ENCODE peak calls at places on chromosomes 1 and 21, in seven cellular contexts. P is cardiac muscle cell, M is Panc1, H is fibroblast of lung, S is uterus, K is body of pancreas, I is tibial nerve. Q is an unnamed sample.

GRCh38 chr1:180905927-180906326 is 6.8 kb upstream of the KIAA1614 start:
- DNase-seq in P (no peak), M (no peak), H (no peak), S (no peak), K (no peak), I (no peak), Q (no peak)

GRCh38 chr1:6592441-6592840 is 10.2 kb downstream of the KLHL21 start:
- DNase-seq in P (no peak), M (no peak), H (no peak), S (no peak), K (no peak), I (no peak), Q (no peak)

GRCh38 chr21:30044447-30045064 is 104.8 kb upstream of the GRIK1 start:
- DNase-seq in P (peak), M (peak), H (peak), S (no peak), K (peak), I (no peak), Q (no peak)

GRCh38 chr1:38190978-38191377 is 144.4 kb upstream of the POU3F1 start:
- DNase-seq in P (no peak), M (no peak), H (no peak), S (no peak), K (no peak), I (no peak), Q (no peak)

GRCh38 chr1:228035844-228036243 is 29.0 kb downstream of the WNT3A start:
- DNase-seq in P (no peak), M (no peak), H (no peak), S (no peak), K (no peak), I (no peak), Q (no peak)

GRCh38 chr21:43645414-43645891 is 13.8 kb downstream of the HSF2BP start:
- DNase-seq in P (peak), M (peak), H (peak), S (peak), K (peak), I (no peak), Q (no peak)

GRCh38 chr1:196400478-196401453 is 207.5 kb downstream of the KCNT2 start:
- DNase-seq in P (peak), M (no peak), H (peak), S (peak), K (peak), I (peak), Q (no peak)

GRCh38 chr1:232856556-232856955 is 51.3 kb downstream of the MAP10 start:
- DNase-seq in P (no peak), M (no peak), H (no peak), S (no peak), K (no peak), I (no peak), Q (no peak)

GRCh38 chr1:24383381-24383940 is 30.1 kb downstream of the STPG1 start:
- DNase-seq in P (no peak), M (no peak), H (no peak), S (no peak), K (no peak), I (no peak), Q (no peak)

GRCh38 chr1:209485759-209486158 is 97.8 kb upstream of the CAMK1G start:
- DNase-seq in P (no peak), M (no peak), H (no peak), S (no peak), K (no peak), I (no peak), Q (no peak)

GRCh38 chr1:179017383-179018326 is 8.0 kb upstream of the FAM20B start:
- DNase-seq in P (peak), M (no peak), H (peak), S (no peak), K (no peak), I (no peak), Q (no peak)

GRCh38 chr1:226685196-226685820 is 53.8 kb downstream of the ITPKB start:
- DNase-seq in P (no peak), M (no peak), H (no peak), S (no peak), K (no peak), I (no peak), Q (no peak)

DNA sequence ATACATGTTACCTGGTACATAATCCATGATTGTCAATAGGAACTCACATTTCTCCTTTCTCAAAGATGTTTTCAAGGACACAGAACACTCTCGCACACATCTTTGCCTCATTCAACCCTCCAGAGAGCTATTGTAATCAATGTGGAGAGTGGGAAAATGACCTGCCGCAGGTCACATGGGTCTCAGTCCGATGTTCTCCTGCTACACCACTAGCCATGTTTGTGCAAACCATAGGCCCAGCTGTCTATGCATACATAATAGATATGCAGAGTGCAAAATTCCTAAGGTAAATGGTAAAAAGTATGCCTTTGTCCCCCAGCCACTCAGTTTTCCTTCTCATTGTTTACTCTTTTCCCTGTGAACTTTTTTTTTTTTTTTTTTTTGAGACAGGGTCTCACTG is 89.2 kb downstream of the ADSS2 start:
- DNase-seq in P (no peak), M (no peak), H (no peak), S (no peak), K (no peak), I (no peak), Q (no peak)
- H3K27ac ChIP-seq in P (peak), M (no peak), H (no peak), S (no peak), K (no peak), I (no peak), Q (no peak)

GRCh38 chr1:231626535-231626950 is at the start of gene DISC1:
- DNase-seq in P (peak), M (no peak), H (peak), S (peak), K (peak), I (peak), Q (peak)
- H3K27ac ChIP-seq in P (no peak), M (no peak), H (no peak), S (peak), K (peak), I (peak), Q (peak)

DNA sequence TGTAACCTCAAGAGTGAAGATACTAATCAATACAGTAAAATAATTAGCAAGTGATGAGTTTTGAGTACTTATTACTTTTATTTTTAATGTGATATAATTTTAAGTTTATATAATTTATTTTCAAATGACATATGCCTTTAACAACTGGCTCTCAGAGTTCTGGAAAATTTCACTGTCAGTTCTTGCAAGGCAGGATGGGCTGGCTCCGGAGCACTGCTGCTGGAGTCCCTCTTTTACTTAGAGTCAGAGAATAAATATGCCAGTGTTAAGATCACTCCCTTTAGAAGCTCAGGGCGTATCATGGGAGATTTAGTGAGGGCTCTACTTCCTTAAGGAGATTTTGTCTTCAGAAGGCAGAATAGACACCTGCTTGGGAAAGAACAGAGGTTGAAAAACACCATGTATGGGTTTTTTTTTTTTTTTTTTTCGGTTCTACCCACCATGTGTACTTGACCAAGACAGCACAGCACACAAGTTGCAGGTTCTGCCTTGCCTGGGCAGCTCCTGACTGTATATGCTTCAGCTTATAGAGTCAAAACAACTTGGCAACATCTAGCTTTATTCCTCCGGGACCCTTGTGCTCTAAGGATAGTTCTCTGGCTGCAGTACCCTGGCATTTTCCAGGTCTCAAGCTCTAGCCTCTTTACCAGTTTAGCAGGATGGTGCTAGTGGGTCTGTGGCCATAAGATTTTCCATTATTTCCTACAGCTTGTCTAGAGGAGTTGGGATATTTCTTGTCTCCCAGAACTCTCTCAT is 29.7 kb upstream of the FMOD start:
- DNase-seq in P (no peak), M (no peak), H (no peak), S (no peak), K (no peak), I (no peak), Q (no peak)
- H3K27ac ChIP-seq in P (no peak), M (no peak), H (no peak), S (peak), K (no peak), I (no peak), Q (no peak)

GRCh38 chr1:36654586-36654985 is 171.9 kb upstream of the CSF3R start:
- DNase-seq in P (no peak), M (no peak), H (no peak), S (no peak), K (no peak), I (no peak), Q (no peak)

GRCh38 chr1:36651176-36651910 is 168.6 kb upstream of the CSF3R start:
- DNase-seq in P (no peak), M (no peak), H (no peak), S (no peak), K (no peak), I (no peak), Q (no peak)

GRCh38 chr1:36653850-36654249 is 171.1 kb upstream of the CSF3R start:
- DNase-seq in P (peak), M (no peak), H (peak), S (no peak), K (peak), I (peak), Q (peak)

GRCh38 chr1:36652011-36652410 is 169.3 kb upstream of the CSF3R start:
- DNase-seq in P (no peak), M (no peak), H (no peak), S (no peak), K (no peak), I (no peak), Q (no peak)

DNA sequence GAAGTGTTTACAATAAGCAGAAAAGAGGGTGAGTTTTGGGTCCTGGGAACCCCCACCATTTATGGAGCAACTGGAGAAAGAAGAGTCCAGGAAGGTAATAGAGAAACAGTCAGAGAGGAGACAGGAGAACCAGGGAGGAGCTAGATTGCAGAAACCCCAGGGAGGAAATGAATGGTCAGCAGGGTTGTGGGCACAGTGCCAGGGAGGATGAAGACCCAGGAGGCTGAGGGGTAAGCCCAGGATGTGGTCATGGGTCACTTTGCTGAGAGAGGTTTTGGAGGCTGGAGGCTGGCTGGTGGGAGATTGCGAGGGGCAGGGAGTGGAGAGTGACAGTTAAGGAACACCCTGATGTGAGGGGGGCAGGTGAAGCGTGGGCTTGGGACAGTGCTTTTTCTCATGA is 169.9 kb upstream of the CSF3R start:
- DNase-seq in P (no peak), M (no peak), H (no peak), S (no peak), K (no peak), I (no peak), Q (no peak)
- H3K27ac ChIP-seq in P (no peak), M (no peak), H (no peak), S (no peak), K (no peak), I (no peak), Q (no peak)

Q was measured in substantia nigra.